ENCODE peak calls at places on chromosomes 6 and 20, in nine cellular contexts. K, Q, Z, U, R, T, A, L and E are unnamed samples.

GRCh38 chr20:52923123-52923543 is 49.0 kb upstream of the TSHZ2 start:
- DNase-seq in K (no peak), Q (no peak), Z (no peak), U (no peak), R (peak; percentile 85), T (peak; percentile 2), A (no peak), L (no peak), E (no peak)

GRCh38 chr6:126077810-126078791 is 91.8 kb downstream of the TRMT11 start:
- DNase-seq in K (no peak), Q (no peak), Z (no peak), U (no peak), R (peak; percentile 37), T (no peak), A (no peak), L (no peak), E (no peak)

GRCh38 chr20:8542115-8542486 is 410.0 kb downstream of the PLCB1 start:
- DNase-seq in K (peak; percentile 24), Q (no peak), Z (no peak), U (no peak), R (no peak), T (no peak), A (no peak), L (no peak), E (no peak)

GRCh38 chr6:95648636-95649035 is 71.3 kb downstream of the MANEA start:
- DNase-seq in K (peak; percentile 11), Q (no peak), Z (no peak), U (no peak), R (no peak), T (no peak), A (no peak), L (no peak), E (no peak)

GRCh38 chr20:9609892-9610502 is 95.6 kb downstream of the LAMP5 start:
- DNase-seq in K (peak; percentile 45), Q (peak; percentile 85), Z (no peak), U (no peak), R (peak; percentile 63), T (peak; percentile 63), A (peak; percentile 72), L (no peak), E (peak; percentile 74)

GRCh38 chr6:157287923-157288322 is 35.4 kb downstream of the TMEM242 start:
- DNase-seq in K (no peak), Q (no peak), Z (no peak), U (no peak), R (no peak), T (no peak), A (no peak), L (no peak), E (no peak)

GRCh38 chr6:167351656-167352354 is 26.9 kb downstream of the TTLL2 start:
- DNase-seq in K (no peak), Q (no peak), Z (no peak), U (no peak), R (no peak), T (no peak), A (no peak), L (no peak), E (no peak)

GRCh38 chr6:117591405-117591804 is 10.9 kb downstream of the GOPC start:
- DNase-seq in K (no peak), Q (no peak), Z (no peak), U (no peak), R (no peak), T (no peak), A (no peak), L (no peak), E (no peak)

GRCh38 chr20:48384147-48384818 is 443.5 kb downstream of the PREX1 start:
- DNase-seq in K (no peak), Q (no peak), Z (no peak), U (no peak), R (no peak), T (peak; percentile 4), A (no peak), L (peak; percentile 23), E (no peak)

GRCh38 chr6:150751296-150751695 is 114.2 kb upstream of the MTHFD1L start:
- DNase-seq in K (no peak), Q (no peak), Z (no peak), U (no peak), R (peak; percentile 70), T (no peak), A (no peak), L (no peak), E (no peak)

GRCh38 chr6:150622941-150623874 is 23.5 kb downstream of the PLEKHG1 start:
- DNase-seq in K (no peak), Q (no peak), Z (no peak), U (peak; percentile 33), R (no peak), T (no peak), A (peak; percentile 85), L (no peak), E (no peak)

GRCh38 chr6:170208171-170208601 is 82.7 kb downstream of the DLL1 start:
- DNase-seq in K (no peak), Q (no peak), Z (no peak), U (no peak), R (no peak), T (no peak), A (no peak), L (no peak), E (no peak)

GRCh38 chr20:51910202-51911050 is 108.1 kb upstream of the SALL4 start:
- DNase-seq in K (no peak), Q (no peak), Z (no peak), U (no peak), R (no peak), T (no peak), A (no peak), L (no peak), E (no peak)

GRCh38 chr20:54062812-54063280 is 7.5 kb downstream of the BCAS1 start:
- DNase-seq in K (no peak), Q (peak; percentile 69), Z (no peak), U (peak; percentile 13), R (peak; percentile 72), T (peak; percentile 47), A (no peak), L (no peak), E (peak; percentile 53)

GRCh38 chr20:58322083-58322482 is 12.6 kb downstream of the RAB22A start:
- DNase-seq in K (no peak), Q (no peak), Z (no peak), U (no peak), R (no peak), T (no peak), A (no peak), L (no peak), E (no peak)

GRCh38 chr6:115485400-115485799 is 575.3 kb downstream of the FRK start:
- DNase-seq in K (peak; percentile 62), Q (no peak), Z (no peak), U (no peak), R (no peak), T (no peak), A (no peak), L (no peak), E (no peak)

GRCh38 chr6:159852877-159853276 is 37.9 kb upstream of the MAS1 start:
- DNase-seq in K (no peak), Q (peak; percentile 61), Z (no peak), U (peak; percentile 6), R (peak; percentile 42), T (peak; percentile 2), A (no peak), L (no peak), E (peak; percentile 46)

GRCh38 chr6:112149719-112150263 is 62.4 kb downstream of the FAM229B start:
- DNase-seq in K (no peak), Q (no peak), Z (no peak), U (no peak), R (peak; percentile 34), T (no peak), A (no peak), L (no peak), E (no peak)

GRCh38 chr20:46400253-46400652 is 6.2 kb downstream of the ELMO2 start:
- DNase-seq in K (no peak), Q (peak; percentile 24), Z (no peak), U (no peak), R (peak; percentile 71), T (no peak), A (no peak), L (no peak), E (peak; percentile 91)

GRCh38 chr6:117110737-117111136 is 154.6 kb upstream of the VGLL2 start:
- DNase-seq in K (no peak), Q (no peak), Z (no peak), U (no peak), R (no peak), T (no peak), A (no peak), L (no peak), E (no peak)

GRCh38 chr6:2850480-2851150 is 9.0 kb upstream of the SERPINB1 start:
- DNase-seq in K (no peak), Q (no peak), Z (no peak), U (no peak), R (peak; percentile 56), T (no peak), A (no peak), L (no peak), E (no peak)

GRCh38 chr6:104186836-104187235 is 672.9 kb downstream of the HACE1 start:
- DNase-seq in K (no peak), Q (no peak), Z (no peak), U (no peak), R (no peak), T (no peak), A (no peak), L (no peak), E (no peak)

GRCh38 chr6:109595998-109596397 is 95.0 kb downstream of the AK9 start:
- DNase-seq in K (no peak), Q (peak; percentile 62), Z (no peak), U (no peak), R (peak; percentile 56), T (peak; percentile 34), A (no peak), L (no peak), E (peak; percentile 46)

GRCh38 chr6:17091122-17091521 is 10.7 kb upstream of the STMND1 start:
- DNase-seq in K (no peak), Q (peak; percentile 23), Z (no peak), U (no peak), R (peak; percentile 36), T (peak; percentile 4), A (no peak), L (no peak), E (peak; percentile 28)

GRCh38 chr20:45783656-45784294 is 7.9 kb downstream of the WFDC3 start:
- DNase-seq in K (peak; percentile 42), Q (no peak), Z (peak; percentile 40), U (no peak), R (no peak), T (no peak), A (no peak), L (no peak), E (no peak)

GRCh38 chr6:169326067-169326799 is 72.6 kb upstream of the THBS2 start:
- DNase-seq in K (no peak), Q (peak; percentile 9), Z (no peak), U (no peak), R (peak; percentile 35), T (peak; percentile 34), A (no peak), L (peak; percentile 20), E (peak; percentile 21)